ENCODE peak calls at places on chromosomes 16 and 17, in seven cellular contexts. S is BJ, O is glutamatergic neuron, U is fibroblast of pulmonary artery, M is ascending aorta, C is HFFc6, N is HCT116. A is an unnamed sample.

GRCh38 chr17:76048025-76048605 is 21.0 kb upstream of the EVPL start:
- DNase-seq in N (no peak), U (no peak), O (no peak), M (no peak), C (no peak), S (no peak), A (no peak)

GRCh38 chr16:75555213-75555706 is 792 bp downstream of the TMEM231 start:
- DNase-seq in O (peak; percentile 89), M (peak; percentile 29), U (peak; percentile 92), C (peak; percentile 92), N (peak; percentile 86), S (peak; percentile 33), A (peak; percentile 95)

GRCh38 chr17:45782889-45783592 is 1.1 kb upstream of the CRHR1 start:
- DNase-seq in S (no peak), U (no peak), C (no peak), O (peak; percentile 87), M (no peak), N (no peak), A (no peak)

GRCh38 chr16:69767459-69768229 is 5.5 kb downstream of the WWP2 start:
- DNase-seq in O (no peak), U (no peak), N (no peak), S (no peak), C (no peak), M (no peak), A (no peak)

GRCh38 chr17:64180674-64181073 is 50.7 kb upstream of the ERN1 start:
- DNase-seq in N (no peak), M (no peak), S (no peak), U (no peak), O (no peak), C (no peak), A (no peak)

GRCh38 chr16:68823401-68823800 is 19.9 kb upstream of the TANGO6 start:
- DNase-seq in U (peak; percentile 88), M (no peak), O (no peak), N (no peak), C (peak; percentile 81), S (peak; percentile 71), A (no peak)

GRCh38 chr16:16007743-16008111 is 58.3 kb downstream of the ABCC1 start:
- DNase-seq in N (no peak), U (no peak), C (no peak), S (no peak), M (no peak), O (no peak), A (no peak)

GRCh38 chr17:72123964-72124791 is 3.4 kb downstream of the SOX9 start:
- DNase-seq in S (no peak), O (peak; percentile 54), U (peak; percentile 22), M (no peak), C (no peak), N (no peak), A (no peak)

GRCh38 chr16:89172171-89172900 is 788 bp downstream of the CDH15 start:
- DNase-seq in M (no peak), S (no peak), C (no peak), O (no peak), N (no peak), U (no peak), A (no peak)

GRCh38 chr16:74562117-74562516 is 44.8 kb downstream of the GLG1 start:
- DNase-seq in S (no peak), M (no peak), O (no peak), N (no peak), C (no peak), U (no peak), A (no peak)

GRCh38 chr17:19019041-19019941 is 14.7 kb upstream of the FAM83G start:
- DNase-seq in N (no peak), U (no peak), C (no peak), S (no peak), O (peak; percentile 54), M (no peak), A (no peak)

GRCh38 chr17:49491370-49491769 is 3.7 kb upstream of the NGFR start:
- DNase-seq in U (no peak), M (no peak), C (no peak), O (no peak), S (no peak), N (no peak), A (no peak)

GRCh38 chr16:22123146-22123545 is 30.8 kb downstream of the VWA3A start:
- DNase-seq in U (peak; percentile 6), C (no peak), O (no peak), N (peak; percentile 2), S (no peak), M (no peak), A (peak; percentile 8)

GRCh38 chr17:15194859-15195277 is 70.3 kb downstream of the PMP22 start:
- DNase-seq in U (no peak), C (peak; percentile 76), M (no peak), S (no peak), N (no peak), O (no peak), A (no peak)

GRCh38 chr17:44108440-44109311 is 14.8 kb downstream of the HDAC5 start:
- DNase-seq in C (peak; percentile 97), O (peak; percentile 66), U (peak; percentile 93), M (peak; percentile 90), S (peak; percentile 93), N (no peak), A (peak; percentile 86)

GRCh38 chr17:31269597-31269996 is 27.4 kb downstream of the OMG start:
- DNase-seq in S (peak; percentile 95), U (peak; percentile 95), M (no peak), N (peak; percentile 32), C (peak; percentile 92), O (no peak), A (peak; percentile 89)

GRCh38 chr16:4347765-4348509 is 3.2 kb downstream of the PAM16 start:
- DNase-seq in M (no peak), S (no peak), U (no peak), C (no peak), O (no peak), N (no peak), A (no peak)

GRCh38 chr17:4900231-4901107 is 1.1 kb downstream of the C17orf107 start:
- DNase-seq in M (no peak), O (peak; percentile 60), C (no peak), N (no peak), S (no peak), U (no peak), A (no peak)

GRCh38 chr16:66483689-66484452 is 56.8 kb downstream of the BEAN1 start:
- DNase-seq in C (peak; percentile 58), O (peak; percentile 91), M (no peak), S (no peak), N (peak; percentile 59), U (peak; percentile 77), A (peak; percentile 73)

GRCh38 chr16:11201498-11202259 is 54.3 kb downstream of the SOCS1 start:
- DNase-seq in C (peak; percentile 93), S (peak; percentile 53), O (no peak), M (no peak), N (peak; percentile 86), U (peak; percentile 82), A (peak; percentile 66)

DNA sequence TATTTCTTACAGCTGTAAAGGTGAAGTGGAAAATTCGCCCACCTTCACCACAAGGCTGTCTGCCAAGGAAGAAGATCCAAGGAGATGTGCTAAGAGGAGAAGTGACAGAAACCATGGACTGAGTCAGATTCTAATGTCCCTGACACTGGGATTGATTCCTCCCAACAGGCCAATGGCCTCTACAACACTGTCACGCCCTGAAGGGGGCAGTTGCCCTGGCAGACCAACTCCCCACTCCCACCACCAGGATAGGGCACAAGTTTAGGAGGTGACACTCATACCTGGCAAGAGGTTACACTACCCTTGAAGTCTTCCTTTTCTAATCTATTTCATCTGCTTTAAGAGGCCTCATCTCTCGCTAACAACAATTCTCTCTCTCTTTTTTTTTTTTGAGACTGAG is 16.1 kb downstream of the PIP4K2B start:
- DNase-seq in U (no peak), N (no peak), O (no peak), S (no peak), C (no peak), M (no peak), A (no peak)
- TF ChIP-seq CTCF in U (no peak), N (peak; percentile 5), O (no peak), S (no peak), C (no peak), M (no peak), A (no peak)

GRCh38 chr17:40122944-40123810 is 1.4 kb downstream of the MSL1 start:
- DNase-seq in C (no peak), S (no peak), M (no peak), O (peak; percentile 75), N (no peak), U (no peak), A (peak; percentile 48)
- TF ChIP-seq CTCF in C (no peak), S (no peak), M (peak; percentile 21), O (no peak), N (no peak), U (no peak), A (no peak)

DNA sequence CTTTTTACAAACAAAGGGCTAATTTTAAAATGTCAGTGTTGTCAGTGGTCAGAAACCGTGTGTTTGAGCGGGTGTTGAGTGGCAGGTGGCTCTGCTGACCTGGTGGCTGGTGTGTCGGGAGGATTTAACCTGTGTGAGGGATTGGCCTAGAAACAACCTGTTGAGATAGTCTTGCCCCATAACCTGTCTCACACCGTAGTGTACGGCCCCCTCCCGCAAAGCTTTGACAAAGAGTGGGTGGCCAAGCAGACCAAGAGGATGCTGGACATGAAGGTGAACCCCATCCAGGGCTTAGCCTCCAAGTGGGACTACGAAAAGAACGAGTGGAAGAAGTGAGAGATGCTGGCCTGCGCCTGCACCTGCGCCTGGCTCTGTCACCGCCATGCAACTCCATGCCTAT is 7.0 kb downstream of the COX4I1 start:
- DNase-seq in N (no peak), O (no peak), C (no peak), S (no peak), M (no peak), U (no peak), A (no peak)
- TF ChIP-seq CTCF in N (no peak), O (no peak), C (no peak), S (no peak), M (no peak), U (no peak), A (no peak)

GRCh38 chr17:81706232-81706611 is 3.1 kb downstream of the MRPL12 start:
- DNase-seq in U (no peak), C (no peak), O (no peak), S (no peak), M (no peak), N (no peak), A (no peak)

GRCh38 chr17:81707725-81708646 is 4.1 kb upstream of the SLC25A10 start:
- DNase-seq in N (no peak), O (no peak), S (no peak), C (no peak), M (no peak), U (no peak), A (no peak)

GRCh38 chr17:81710514-81711308 is 1.4 kb upstream of the SLC25A10 start:
- DNase-seq in O (no peak), S (no peak), N (no peak), M (no peak), U (peak; percentile 29), C (no peak), A (no peak)

GRCh38 chr17:81706757-81707624 is 3.8 kb downstream of the MRPL12 start:
- DNase-seq in S (no peak), O (no peak), U (no peak), C (no peak), M (no peak), N (no peak), A (no peak)

DNA sequence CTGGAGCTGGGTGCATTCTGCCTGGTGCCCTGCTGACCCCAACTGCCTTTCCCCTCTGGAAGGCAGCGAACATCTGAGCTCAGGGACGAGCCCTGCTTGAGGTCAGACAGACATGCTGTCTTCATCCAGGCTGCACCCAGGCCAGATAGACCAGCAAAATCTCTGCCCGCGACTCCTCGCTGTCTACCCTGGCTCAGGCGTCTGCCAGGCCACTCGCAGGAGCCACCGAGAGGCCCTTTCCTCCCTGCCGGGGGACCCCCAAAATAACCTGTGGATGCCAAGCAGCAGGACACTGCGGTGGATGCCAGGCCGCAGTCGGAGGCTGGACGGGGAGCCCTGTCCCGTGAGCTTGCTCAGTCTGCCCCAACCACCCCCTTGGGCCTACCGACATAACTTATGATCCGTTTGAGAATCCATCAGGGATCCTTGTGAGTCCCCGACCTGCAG is 3.3 kb upstream of the SLC25A10 start:
- DNase-seq in C (no peak), O (no peak), U (no peak), M (no peak), S (no peak), N (no peak), A (no peak)
- TF ChIP-seq CTCF in C (no peak), O (no peak), U (no peak), M (no peak), S (no peak), N (no peak), A (no peak)